ENCODE peak calls at places on chromosomes 16 and 17, in four cellular contexts. I is astrocyte, S is GM23248, U is fibroblast of lung. D is an unnamed sample. For H3K36me3, the result is how much of the 10 kb centered on the place peaks cover.

GRCh38 chr16:8644513-8645140 is 23.1 kb downstream of the METTL22 start:
- DNase-seq in I (no peak), S (no peak), U (no peak), D (no peak)

GRCh38 chr16:81376880-81377279 is 62.1 kb downstream of the GAN start:
- DNase-seq in I (peak), S (no peak), U (peak), D (no peak)

GRCh38 chr17:69518951-69519350 is 104.5 kb downstream of the MAP2K6 start:
- DNase-seq in I (no peak), S (no peak), U (no peak), D (no peak)

GRCh38 chr16:83929811-83930555 is 23.1 kb upstream of the OSGIN1 start:
- DNase-seq in I (no peak), S (no peak), U (no peak), D (no peak)

GRCh38 chr17:57523926-57524634 is 221.0 kb downstream of the CCDC182 start:
- DNase-seq in I (peak), S (peak), U (peak), D (no peak)

GRCh38 chr17:57092779-57093178 is 7.7 kb downstream of the AKAP1 start:
- DNase-seq in I (no peak), S (no peak), U (no peak), D (no peak)

GRCh38 chr16:19410435-19411153 is 7.1 kb upstream of the TMC5 start:
- DNase-seq in I (no peak), S (peak), U (no peak), D (no peak)

GRCh38 chr17:67043283-67043682 is 1.1 kb upstream of the CACNG1 start:
- DNase-seq in I (no peak), S (peak), U (no peak), D (no peak)

GRCh38 chr17:66287911-66288310 is 14.5 kb upstream of the PRKCA start:
- DNase-seq in I (no peak), S (no peak), U (no peak), D (no peak)

GRCh38 chr16:27745348-27745747 is 195.4 kb downstream of the KATNIP start:
- DNase-seq in I (no peak), S (peak), U (no peak), D (no peak)

GRCh38 chr17:78174332-78174869 is 6.0 kb downstream of the SYNGR2 start:
- DNase-seq in I (no peak), S (no peak), U (no peak), D (no peak)

GRCh38 chr17:19991252-19991885 is 13.7 kb upstream of the AKAP10 start:
- DNase-seq in I (no peak), S (no peak), U (no peak), D (no peak)

GRCh38 chr16:1181715-1182671 is 29.1 kb downstream of the CACNA1H start:
- DNase-seq in I (peak), S (peak), U (peak), D (no peak)

GRCh38 chr16:2720063-2720455 is at the start of gene PRSS27:
- DNase-seq in I (no peak), S (no peak), U (no peak), D (no peak)

GRCh38 chr16:46971271-46971670 is 2.2 kb downstream of the DNAJA2 start:
- DNase-seq in I (no peak), S (no peak), U (no peak), D (no peak)

GRCh38 chr17:14381606-14382005 is 80.7 kb downstream of the HS3ST3B1 start:
- DNase-seq in I (no peak), S (no peak), U (no peak), D (no peak)

GRCh38 chr17:60914078-60914477 is 236.4 kb downstream of the BCAS3 start:
- DNase-seq in I (no peak), S (no peak), U (no peak), D (no peak)

GRCh38 chr16:30033270-30033669 is 2.2 kb upstream of the TLCD3B start:
- DNase-seq in I (peak), S (no peak), U (peak), D (no peak)

GRCh38 chr17:77619326-77619725 is 339.2 kb upstream of the TNRC6C start:
- DNase-seq in I (no peak), S (no peak), U (no peak), D (no peak)

GRCh38 chr16:11698271-11698689 is 30.0 kb downstream of the SNN start:
- DNase-seq in I (no peak), S (peak), U (peak), D (no peak)

GRCh38 chr17:3801043-3801746 is at the start of gene ITGAE:
- DNase-seq in I (no peak), S (no peak), U (no peak), D (no peak)

GRCh38 chr16:4674926-4675530 is 18.3 kb upstream of the NUDT16L1 start:
- DNase-seq in I (no peak), S (no peak), U (no peak), D (no peak)

GRCh38 chr17:21394265-21394664 is 18.1 kb downstream of the KCNJ12 start:
- DNase-seq in I (no peak), S (peak), U (peak), D (no peak)

GRCh38 chr17:2701996-2702741 is 9.4 kb downstream of the CLUH start:
- DNase-seq in I (no peak), S (no peak), U (no peak), D (no peak)

GRCh38 chr17:2703181-2703580 is 8.4 kb downstream of the CLUH start:
- DNase-seq in I (no peak), S (no peak), U (no peak), D (no peak)

GRCh38 chr17:2700031-2700490 is 11.5 kb downstream of the CLUH start:
- DNase-seq in I (no peak), S (no peak), U (no peak), D (no peak)

GRCh38 chr17:2701161-2701995 is 10.2 kb downstream of the CLUH start:
- DNase-seq in I (no peak), S (no peak), U (no peak), D (no peak)

DNA sequence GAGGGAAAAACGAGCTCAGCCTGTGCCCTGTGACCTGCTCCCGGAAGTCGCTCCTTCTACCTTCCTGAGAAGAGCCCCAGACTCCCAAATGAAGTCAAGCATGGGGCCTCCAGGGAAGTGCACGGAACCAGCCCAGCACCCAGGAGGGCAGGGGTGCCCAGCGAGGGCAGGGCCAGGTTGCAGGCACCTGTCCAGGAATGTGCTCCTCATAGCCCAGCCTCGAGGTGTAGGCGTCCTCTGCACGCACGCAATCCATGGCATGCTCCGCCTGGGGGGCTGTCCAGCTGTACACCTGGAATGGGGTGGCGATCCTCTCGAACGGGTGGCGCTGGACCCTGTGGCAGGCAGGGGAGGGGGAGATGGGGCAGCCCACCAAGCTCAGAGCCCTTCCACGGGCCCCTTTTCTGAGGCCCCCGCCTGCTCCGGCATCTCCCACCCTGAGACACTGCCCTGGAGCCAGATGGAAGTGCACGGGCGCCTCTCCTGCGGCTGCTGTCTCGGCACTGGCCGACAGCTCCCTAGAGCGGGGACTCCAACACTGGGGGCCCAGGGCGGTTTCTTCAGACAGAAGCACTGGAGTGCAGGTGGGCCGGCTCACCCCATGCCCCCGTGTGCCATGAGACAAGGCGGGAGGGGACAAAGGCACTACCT is 10.9 kb downstream of the CLUH start:
- DNase-seq in I (no peak), S (no peak), U (no peak), D (no peak)
- H3K36me3 ChIP-seq in I (under half), S (under half), U (under half), D (half or more)

GRCh38 chr16:87603684-87604571 is 1.6 kb downstream of the JPH3 start:
- DNase-seq in I (no peak), S (no peak), U (no peak), D (no peak)
- TF ChIP-seq EZH2 in I (peak), S (no peak), U (peak), D (no peak)

DNA sequence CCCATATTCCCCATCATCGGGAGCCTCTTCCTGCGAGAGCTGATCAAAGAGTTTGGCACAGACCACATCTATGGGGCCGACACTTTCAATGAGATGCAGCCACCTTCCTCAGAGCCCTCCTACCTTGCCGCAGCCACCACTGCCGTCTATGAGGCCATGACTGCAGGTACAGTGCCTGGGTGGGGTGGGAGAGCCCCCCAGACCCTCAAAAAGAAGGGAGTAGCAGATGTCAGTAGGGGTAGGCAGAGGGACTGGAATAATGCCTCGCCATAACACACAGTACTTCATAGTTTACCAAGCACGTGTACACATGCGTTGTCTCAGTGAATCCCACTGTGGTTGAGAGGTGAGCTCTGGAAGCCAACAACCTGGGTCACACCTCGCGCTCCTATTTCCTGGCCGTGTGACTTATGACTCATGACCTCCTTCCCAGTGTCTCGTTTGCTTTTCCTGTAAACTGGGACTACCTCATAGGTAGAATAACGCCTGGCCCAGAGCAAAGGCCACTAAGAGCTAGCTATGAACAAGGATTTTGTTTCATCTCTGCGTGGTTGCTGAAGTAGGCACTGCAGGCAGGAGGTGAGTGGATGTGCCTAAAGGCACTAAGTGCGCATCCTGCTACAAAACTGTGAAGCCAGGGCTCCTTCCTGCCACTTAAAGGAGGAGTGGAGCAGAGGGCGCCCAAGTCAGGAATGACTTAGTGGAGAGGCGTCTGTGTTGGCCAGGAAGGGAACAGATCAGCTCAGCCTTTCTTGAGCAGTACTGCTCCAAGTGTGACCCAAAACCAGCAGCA is 5.2 kb downstream of the NAGLU start:
- DNase-seq in I (no peak), S (no peak), U (no peak), D (no peak)
- H3K36me3 ChIP-seq in I (under half), S (under half), U (under half), D (under half)

DNA sequence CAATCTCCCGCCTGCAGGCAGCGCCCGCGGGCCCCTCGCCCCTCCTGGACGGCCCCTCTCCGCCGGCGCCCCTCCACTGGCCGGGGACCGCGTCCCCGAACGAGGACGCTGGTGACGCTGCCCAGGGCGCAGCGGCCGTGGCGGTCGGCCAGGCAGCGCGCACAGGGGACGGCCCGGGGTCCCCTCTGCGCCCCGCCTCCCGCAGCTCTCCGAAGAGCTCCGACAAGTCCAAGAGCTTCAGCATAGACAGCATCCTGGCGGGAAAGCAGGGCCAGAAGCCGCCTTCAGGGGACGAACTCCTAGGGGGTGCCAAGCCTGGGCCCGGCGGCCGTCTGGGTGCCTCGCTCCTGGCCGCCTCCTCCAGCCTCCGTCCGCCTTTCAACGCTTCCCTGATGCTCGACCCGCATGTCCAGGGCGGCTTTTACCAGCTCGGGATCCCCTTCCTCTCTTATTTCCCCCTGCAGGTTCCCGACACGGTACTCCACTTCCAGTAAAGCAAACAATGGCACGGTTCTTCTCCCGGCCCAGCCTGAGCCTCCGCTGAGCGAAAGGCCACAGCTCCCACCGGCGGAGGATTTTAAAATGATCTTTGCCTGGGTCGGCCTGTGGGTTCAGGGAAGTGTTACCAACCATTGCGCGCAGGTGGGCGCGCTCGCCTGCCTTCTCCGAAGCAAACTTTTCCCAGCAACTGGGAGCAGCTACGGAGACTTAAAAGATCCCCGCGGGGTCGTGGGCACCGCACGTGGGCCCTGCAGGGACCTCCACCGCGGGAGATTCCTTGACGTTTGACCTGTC is 1.1 kb downstream of the FOXL1 start:
- DNase-seq in I (no peak), S (peak), U (peak), D (no peak)
- TF ChIP-seq EZH2 in I (no peak), S (no peak), U (no peak), D (no peak)

DNA sequence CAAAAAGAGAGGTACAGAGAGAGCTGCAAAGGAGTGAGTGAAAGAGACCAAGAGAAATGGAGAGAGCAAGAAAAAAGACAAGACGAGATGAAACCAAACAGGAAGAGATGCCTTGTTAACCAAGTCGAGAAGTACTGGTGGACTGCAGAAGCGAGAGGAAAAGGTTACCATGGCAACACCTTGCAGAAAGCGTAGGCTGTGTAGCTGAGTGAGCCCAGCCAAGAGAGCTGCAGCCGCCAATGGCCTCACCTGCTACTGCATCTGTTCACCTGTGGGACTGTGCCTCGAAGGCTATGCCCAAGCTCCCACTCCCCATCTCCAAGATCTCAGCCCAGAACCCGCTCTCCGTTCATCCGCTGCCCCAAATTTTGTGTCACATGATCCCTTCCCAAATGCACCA is 161.3 kb downstream of the SLC39A11 start:
- DNase-seq in I (no peak), S (no peak), U (no peak), D (no peak)
- H3K36me3 ChIP-seq in I (under half), S (under half), U (under half), D (under half)

GRCh38 chr17:49906511-49907136 is 58.8 kb upstream of the TAC4 start:
- DNase-seq in I (no peak), S (no peak), U (no peak), D (no peak)

GRCh38 chr17:49910094-49910857 is 58.7 kb upstream of the DLX4 start:
- DNase-seq in I (no peak), S (peak), U (peak), D (no peak)

GRCh38 chr17:49907279-49907678 is 59.4 kb upstream of the TAC4 start:
- DNase-seq in I (no peak), S (no peak), U (no peak), D (no peak)

GRCh38 chr17:49910858-49911204 is 58.2 kb upstream of the DLX4 start:
- DNase-seq in I (no peak), S (no peak), U (no peak), D (no peak)

GRCh38 chr17:49908782-49909714 is 59.9 kb upstream of the DLX4 start:
- DNase-seq in I (no peak), S (no peak), U (no peak), D (no peak)
- TF ChIP-seq EZH2 in I (no peak), S (no peak), U (no peak), D (no peak)

GRCh38 chr16:67043420-67043819 is 14.5 kb downstream of the CBFB start:
- DNase-seq in I (no peak), S (no peak), U (no peak), D (no peak)
- H3K36me3 ChIP-seq in I (under half), S (under half), U (under half), D (under half)

DNA sequence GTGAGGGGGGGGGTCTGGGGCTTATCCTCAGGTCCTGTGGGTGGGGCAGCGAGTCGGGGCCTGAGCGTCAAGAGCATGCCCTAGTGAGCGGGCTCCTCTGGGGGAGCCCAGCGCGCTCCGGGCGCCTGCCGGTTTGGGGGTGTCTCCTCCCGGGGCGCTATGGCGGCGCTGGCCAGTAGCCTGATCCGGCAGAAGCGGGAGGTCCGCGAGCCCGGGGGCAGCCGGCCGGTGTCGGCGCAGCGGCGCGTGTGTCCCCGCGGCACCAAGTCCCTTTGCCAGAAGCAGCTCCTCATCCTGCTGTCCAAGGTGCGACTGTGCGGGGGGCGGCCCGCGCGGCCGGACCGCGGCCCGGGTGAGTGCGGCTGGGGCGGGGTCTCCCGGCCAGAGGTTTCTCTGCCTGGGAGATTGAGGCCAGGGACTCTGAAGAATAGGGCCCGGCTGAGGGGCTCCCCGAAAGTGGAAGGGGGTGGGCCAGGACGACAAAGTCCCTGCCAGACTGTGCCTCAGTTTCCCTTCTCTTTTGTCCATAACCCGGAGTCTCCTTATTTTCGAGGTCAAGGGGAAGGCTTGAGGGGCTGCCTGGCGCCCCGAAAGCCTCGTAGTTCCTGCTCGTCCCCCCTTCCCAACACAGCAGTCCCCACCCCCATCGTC is at the start of gene FGF11:
- DNase-seq in I (no peak), S (peak), U (no peak), D (no peak)
- TF ChIP-seq EZH2 in I (peak), S (peak), U (peak), D (no peak)

D was measured in SK-N-MC.